ENCODE peak calls at places on chromosomes 3 and 15, in six cellular contexts. G is heart right ventricle, R is adrenal gland, D is brain microvascular endothelial cell, K is choroid plexus epithelial cell, A is stomach. Q is an unnamed sample.

GRCh38 chr15:36558921-36559320 is 20.5 kb upstream of the CDIN1 start:
- DNase-seq in A (no peak), K (no peak), D (no peak), G (no peak), R (no peak), Q (no peak)

GRCh38 chr3:34947849-34948248 is 691.5 kb upstream of the ARPP21 start:
- DNase-seq in G (no peak), A (no peak), R (no peak), K (peak), D (peak), Q (peak)

GRCh38 chr3:172846103-172846561 is 95.6 kb downstream of the ECT2 start:
- DNase-seq in R (no peak), D (no peak), G (no peak), K (no peak), A (no peak), Q (no peak)

GRCh38 chr15:101242999-101243336 is 8.9 kb downstream of the CHSY1 start:
- DNase-seq in A (no peak), G (peak), R (no peak), D (no peak), K (no peak), Q (no peak)

GRCh38 chr15:37765809-37766208 is 168.6 kb upstream of the TMCO5A start:
- DNase-seq in R (no peak), A (no peak), K (peak), G (no peak), D (peak), Q (no peak)

GRCh38 chr15:57861039-57861638 is 154.6 kb downstream of the POLR2M start:
- DNase-seq in R (peak), D (peak), A (no peak), G (peak), K (peak), Q (peak)

GRCh38 chr3:192892981-192893827 is 24.5 kb downstream of the MB21D2 start:
- DNase-seq in G (peak), R (peak), D (peak), A (no peak), K (peak), Q (peak)

GRCh38 chr3:171115667-171116066 is 89.1 kb upstream of the SLC2A2 start:
- DNase-seq in D (no peak), A (no peak), G (peak), K (no peak), R (no peak), Q (no peak)

GRCh38 chr15:74032606-74033561 is 38.4 kb downstream of the PML start:
- DNase-seq in R (no peak), K (no peak), A (peak), G (no peak), D (no peak), Q (no peak)

GRCh38 chr3:158668506-158668905 is 3.9 kb downstream of the LXN start:
- DNase-seq in R (no peak), A (no peak), K (peak), G (no peak), D (peak), Q (no peak)

GRCh38 chr3:30616347-30617027 is 10.1 kb downstream of the TGFBR2 start:
- DNase-seq in G (no peak), A (no peak), K (no peak), R (no peak), D (no peak), Q (no peak)

GRCh38 chr3:42424911-42425310 is 14.5 kb upstream of the LYZL4 start:
- DNase-seq in A (no peak), R (no peak), D (no peak), G (no peak), K (no peak), Q (no peak)

GRCh38 chr15:31245756-31246155 is 80.9 kb upstream of the KLF13 start:
- DNase-seq in G (no peak), K (no peak), D (no peak), R (no peak), A (no peak), Q (no peak)

GRCh38 chr3:72011495-72011894 is 226.5 kb upstream of the PROK2 start:
- DNase-seq in G (no peak), A (no peak), R (no peak), K (peak), D (peak), Q (peak)

GRCh38 chr3:23710555-23710954 is 95.2 kb upstream of the UBE2E1 start:
- DNase-seq in G (peak), R (no peak), A (no peak), D (peak), K (peak), Q (peak)

GRCh38 chr3:30352919-30353318 is 253.5 kb upstream of the TGFBR2 start:
- DNase-seq in R (no peak), A (no peak), K (no peak), G (no peak), D (no peak), Q (no peak)

GRCh38 chr15:91694131-91694828 is 159.2 kb upstream of the SLCO3A1 start:
- DNase-seq in D (no peak), K (no peak), A (no peak), R (no peak), G (peak), Q (no peak)

GRCh38 chr3:64174328-64174727 is 50.9 kb downstream of the PRICKLE2 start:
- DNase-seq in K (no peak), D (no peak), R (no peak), G (no peak), A (no peak), Q (no peak)

GRCh38 chr3:14780927-14781507 is 37.7 kb upstream of the FGD5 start:
- DNase-seq in G (peak), R (no peak), A (peak), D (peak), K (peak), Q (peak)

GRCh38 chr3:189950258-189950657 is 170.4 kb downstream of the P3H2 start:
- DNase-seq in A (no peak), D (no peak), R (no peak), K (peak), G (no peak), Q (no peak)
- TF ChIP-seq CTCF in A (no peak), D (peak), R (no peak), K (peak), G (no peak), Q (no peak)

GRCh38 chr3:88879905-88880304 is 227.5 kb upstream of the EPHA3 start:
- DNase-seq in R (no peak), G (no peak), D (no peak), K (no peak), A (no peak), Q (no peak)

GRCh38 chr3:88882121-88882520 is 225.3 kb upstream of the EPHA3 start:
- DNase-seq in K (no peak), A (no peak), G (no peak), R (no peak), D (no peak), Q (no peak)

GRCh38 chr3:88876724-88877123 is 230.7 kb upstream of the EPHA3 start:
- DNase-seq in R (no peak), G (no peak), A (no peak), K (no peak), D (no peak), Q (no peak)
- H3K4me3 ChIP-seq in R (no peak), G (no peak), A (no peak), K (no peak), D (no peak), Q (no peak)

GRCh38 chr3:47394140-47394855 is 13.5 kb downstream of the PTPN23 start:
- DNase-seq in K (peak), A (no peak), D (peak), G (no peak), R (no peak), Q (peak)
- TF ChIP-seq CTCF in K (peak), A (no peak), D (no peak), G (no peak), R (no peak), Q (no peak)

DNA sequence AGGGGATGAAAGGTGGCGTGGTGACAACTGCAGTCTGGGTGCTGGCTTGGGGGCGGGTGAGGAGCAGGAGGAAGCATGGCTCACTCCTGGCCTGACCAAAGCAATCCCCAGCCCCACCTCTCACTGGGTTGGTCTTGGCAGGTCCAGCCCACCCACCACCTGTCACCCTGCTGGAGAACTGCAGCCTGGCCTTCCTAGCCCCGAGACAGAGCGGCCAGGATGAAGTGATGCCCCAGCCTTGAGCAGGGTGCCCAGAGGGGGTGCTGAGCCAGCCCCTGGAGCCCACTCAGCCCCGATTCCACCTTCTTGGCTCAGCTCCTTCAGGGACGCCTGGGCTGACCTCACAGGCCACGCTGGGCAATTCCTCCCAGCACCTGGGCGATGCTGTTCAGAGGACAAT is 89.9 kb downstream of the IQSEC1 start:
- DNase-seq in A (no peak), D (no peak), G (no peak), R (no peak), K (no peak), Q (no peak)
- H3K4me3 ChIP-seq in A (no peak), D (no peak), G (no peak), R (no peak), K (no peak), Q (no peak)

DNA sequence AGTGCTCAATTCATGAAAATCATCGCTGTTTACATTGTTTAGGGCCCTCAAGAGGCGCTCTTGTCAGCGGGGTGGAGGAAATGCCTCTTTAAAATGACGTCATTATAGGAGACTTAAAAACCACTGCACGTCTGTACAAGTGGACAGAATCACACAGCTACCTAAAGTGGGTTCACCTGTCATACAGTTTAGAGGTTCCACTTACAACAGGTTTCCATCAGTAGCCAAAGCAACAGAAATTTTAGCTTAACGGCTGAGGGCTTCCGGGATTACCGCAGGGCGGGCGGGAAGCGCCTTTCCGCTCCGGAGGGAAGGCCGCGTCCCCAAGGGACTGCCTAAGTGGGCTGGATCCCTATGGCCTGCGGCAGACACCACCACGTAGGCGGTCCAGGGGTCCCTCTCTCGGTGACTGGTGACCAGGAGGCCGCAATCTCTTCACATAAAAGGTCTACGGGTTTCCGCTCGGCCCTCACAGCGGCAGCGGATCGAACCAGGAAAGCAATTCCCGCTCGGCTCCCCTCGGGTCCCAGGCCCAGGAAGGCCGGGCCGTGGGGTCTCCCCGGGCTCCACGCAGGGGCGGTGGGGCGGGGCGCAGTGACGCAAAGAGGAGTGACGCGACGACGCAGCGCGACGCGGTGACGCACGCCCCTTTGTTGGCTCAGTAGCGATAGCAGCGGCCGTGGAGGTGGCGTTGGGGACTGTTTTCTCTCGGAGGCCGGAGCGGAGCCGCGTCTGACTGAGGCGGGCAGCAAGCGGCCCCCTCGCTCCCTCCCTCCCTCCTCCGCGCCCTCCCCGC is at the start of gene ARIH1:
- DNase-seq in A (peak), R (peak), G (peak), K (peak), D (peak), Q (peak)
- TF ChIP-seq CTCF in A (no peak), R (peak), G (peak), K (peak), D (peak), Q (peak)

GRCh38 chr3:188267790-188268333 is 113.9 kb downstream of the LPP start:
- DNase-seq in R (no peak), D (no peak), K (no peak), A (no peak), G (no peak), Q (no peak)

GRCh38 chr3:188269040-188269439 is 115.1 kb downstream of the LPP start:
- DNase-seq in A (no peak), K (no peak), R (no peak), G (no peak), D (no peak), Q (no peak)

GRCh38 chr3:188268336-188268735 is 114.4 kb downstream of the LPP start:
- DNase-seq in G (no peak), D (no peak), K (no peak), R (no peak), A (no peak), Q (no peak)

GRCh38 chr3:188264231-188265213 is 110.6 kb downstream of the LPP start:
- DNase-seq in D (no peak), A (no peak), K (peak), G (peak), R (no peak), Q (peak)

GRCh38 chr3:188266581-188267274 is 112.8 kb downstream of the LPP start:
- DNase-seq in K (peak), G (no peak), D (peak), R (no peak), A (peak), Q (peak)
- H3K4me3 ChIP-seq in K (peak), G (peak), D (peak), R (no peak), A (peak), Q (peak)

GRCh38 chr15:26670116-26670515 is 102.8 kb downstream of the GABRB3 start:
- DNase-seq in A (no peak), K (no peak), R (no peak), G (no peak), D (no peak), Q (no peak)

GRCh38 chr15:26667222-26667988 is 105.5 kb downstream of the GABRB3 start:
- DNase-seq in G (peak), A (peak), R (no peak), D (no peak), K (no peak), Q (no peak)

GRCh38 chr15:26662226-26662750 is 110.6 kb downstream of the GABRB3 start:
- DNase-seq in G (no peak), A (no peak), R (no peak), D (no peak), K (no peak), Q (no peak)

GRCh38 chr15:26661727-26662126 is 111.1 kb downstream of the GABRB3 start:
- DNase-seq in G (no peak), R (no peak), K (no peak), A (no peak), D (no peak), Q (no peak)

GRCh38 chr15:26665950-26666921 is 106.6 kb downstream of the GABRB3 start:
- DNase-seq in D (no peak), A (no peak), K (no peak), G (no peak), R (no peak), Q (no peak)
- TF ChIP-seq CTCF in D (no peak), A (no peak), K (no peak), G (no peak), R (no peak), Q (no peak)

DNA sequence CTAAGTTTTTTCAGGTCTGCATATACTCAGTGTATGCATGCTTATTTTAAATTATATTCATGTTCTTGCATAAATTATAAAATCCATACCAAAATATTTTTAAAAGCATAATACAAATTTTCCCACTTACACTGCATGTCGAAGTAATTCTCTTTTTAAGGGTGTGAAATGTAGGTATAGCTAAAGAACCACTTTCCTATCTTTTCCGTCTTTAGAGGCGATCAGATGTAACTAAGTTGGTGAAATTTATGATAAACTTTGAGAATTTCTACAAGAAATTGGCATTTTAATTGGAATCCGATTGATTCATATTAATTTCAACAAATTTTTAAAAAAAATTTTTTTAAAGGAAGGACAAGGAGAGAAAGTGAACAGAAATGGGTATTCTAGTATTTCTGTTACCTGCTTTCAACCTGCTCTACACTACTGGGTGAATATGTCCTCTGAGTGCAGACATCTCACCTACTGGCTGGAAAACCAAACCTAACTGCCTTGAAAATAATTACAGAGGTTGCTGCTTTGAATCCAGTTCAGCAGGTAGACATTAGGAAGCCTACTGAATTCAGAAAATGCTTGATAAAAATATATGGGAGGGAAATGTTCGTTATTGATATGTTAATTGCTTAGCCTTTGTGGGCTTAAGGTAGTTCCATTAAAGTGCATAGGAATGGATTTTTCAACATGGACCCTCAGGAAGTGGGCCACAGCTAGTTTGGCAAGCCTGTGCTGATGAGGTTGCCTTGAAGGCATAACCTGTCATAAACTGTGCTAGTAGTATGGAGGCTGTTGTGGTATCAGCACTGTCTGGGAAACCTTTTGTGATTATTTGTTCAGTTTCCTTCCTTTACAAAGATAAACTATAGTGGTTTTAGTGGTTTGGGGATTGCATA is 5.1 kb downstream of the TRIM71 start:
- DNase-seq in R (no peak), D (no peak), A (no peak), G (no peak), K (no peak), Q (no peak)
- H3K4me3 ChIP-seq in R (no peak), D (no peak), A (no peak), G (no peak), K (no peak), Q (no peak)

DNA sequence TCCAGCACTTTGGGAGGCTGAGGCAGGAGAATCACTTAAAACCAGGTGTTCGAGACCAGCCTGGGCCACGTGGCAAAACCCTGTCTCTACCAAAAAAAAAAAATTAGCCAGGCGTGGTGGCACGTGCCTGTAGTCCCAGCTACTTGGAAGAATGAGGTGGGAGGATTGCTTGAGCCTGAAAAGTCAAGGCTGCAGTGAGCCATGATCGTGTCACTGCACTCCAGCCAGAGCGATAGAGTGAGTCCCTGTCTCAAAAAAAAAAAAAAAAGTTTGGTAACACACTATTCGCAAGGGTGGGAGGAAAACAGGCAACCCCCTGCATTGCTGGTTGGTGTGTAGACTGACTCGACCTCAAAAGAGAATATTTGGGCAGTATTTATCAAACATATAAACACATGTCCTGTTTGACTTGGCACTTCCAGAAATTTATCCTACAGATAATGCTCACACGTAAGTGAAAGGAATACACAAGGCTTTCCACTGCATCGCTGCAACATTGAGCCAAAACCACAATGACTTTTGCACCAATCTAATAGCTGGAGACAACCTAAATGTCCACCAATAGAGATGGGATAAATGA is 3.1 kb upstream of the ANPEP start:
- DNase-seq in G (no peak), R (no peak), A (no peak), D (peak), K (peak), Q (no peak)
- TF ChIP-seq CTCF in G (no peak), R (no peak), A (no peak), D (no peak), K (no peak), Q (no peak)